ENCODE peak calls at places on chromosomes 5 and 9, in six cellular contexts. D, Z, Y, C, A and L are unnamed samples.

GRCh38 chr5:154520861-154521453 is 42.9 kb upstream of the HAND1 start:
- DNase-seq in A (peak), D (peak), Z (peak), C (peak), Y (no peak), L (peak)

GRCh38 chr9:14993891-14994554 is 83.8 kb upstream of the FREM1 start:
- DNase-seq in C (no peak), Y (no peak), A (no peak), Z (no peak), D (no peak), L (no peak)

GRCh38 chr9:109403116-109403515 is 82.3 kb upstream of the EPB41L4B start:
- DNase-seq in Y (no peak), C (no peak), Z (no peak), A (no peak), D (no peak), L (no peak)

GRCh38 chr5:93591323-93591945 is 8.4 kb downstream of the NR2F1 start:
- DNase-seq in Z (no peak), Y (no peak), D (no peak), C (no peak), A (no peak), L (no peak)

GRCh38 chr5:74243634-74244033 is 396.9 kb downstream of the ENC1 start:
- DNase-seq in Z (no peak), Y (no peak), A (no peak), D (no peak), C (no peak), L (no peak)

GRCh38 chr9:35114113-35114847 is 1.4 kb downstream of the ATOSB start:
- DNase-seq in D (no peak), Z (peak), Y (no peak), C (peak), A (peak), L (no peak)

GRCh38 chr5:149326611-149327010 is 18.7 kb upstream of the GRPEL2 start:
- DNase-seq in D (no peak), Y (no peak), Z (no peak), C (no peak), A (no peak), L (no peak)

GRCh38 chr5:109453251-109453650 is 43.5 kb upstream of the PJA2 start:
- DNase-seq in A (no peak), C (no peak), Z (no peak), D (no peak), Y (no peak), L (no peak)

GRCh38 chr5:107456281-107456715 is 214.4 kb downstream of the EFNA5 start:
- DNase-seq in C (no peak), Z (no peak), D (no peak), A (no peak), Y (peak), L (no peak)

GRCh38 chr5:172953776-172954189 is 5.4 kb upstream of the RPL26L1 start:
- DNase-seq in D (no peak), A (no peak), C (no peak), Z (no peak), Y (no peak), L (no peak)

GRCh38 chr5:16313761-16314160 is 134.2 kb upstream of the MARCHF11 start:
- DNase-seq in C (no peak), D (no peak), Z (no peak), Y (no peak), A (no peak), L (no peak)

GRCh38 chr5:95669985-95670384 is 12.8 kb downstream of the SPATA9 start:
- DNase-seq in A (no peak), C (no peak), D (no peak), Y (no peak), Z (peak), L (no peak)

GRCh38 chr5:115962565-115963402 is 509 bp downstream of the LVRN start:
- DNase-seq in C (no peak), A (no peak), Z (no peak), Y (no peak), D (peak), L (peak)

GRCh38 chr5:102450313-102450990 is 48.3 kb downstream of the SLCO6A1 start:
- DNase-seq in Y (no peak), A (peak), D (no peak), Z (no peak), C (peak), L (no peak)

GRCh38 chr9:136742640-136743391 is at the start of gene LCN10:
- DNase-seq in C (no peak), Z (no peak), Y (no peak), D (no peak), A (peak), L (no peak)

GRCh38 chr9:19049872-19050636 is 827 bp downstream of the RRAGA start:
- DNase-seq in A (no peak), C (no peak), D (no peak), Z (peak), Y (no peak), L (no peak)

GRCh38 chr9:19050637-19051591 is 1.7 kb downstream of the RRAGA start:
- DNase-seq in C (no peak), D (no peak), Z (peak), Y (no peak), A (peak), L (no peak)

GRCh38 chr9:19048966-19049871 is at the start of gene RRAGA:
- DNase-seq in C (peak), A (peak), D (peak), Y (peak), Z (peak), L (peak)
- TF ChIP-seq POLR2AphosphoS5 in C (peak), A (peak), D (peak), Y (peak), Z (peak), L (peak)

GRCh38 chr5:77174526-77174925 is 36.0 kb upstream of the PDE8B start:
- DNase-seq in Y (no peak), Z (no peak), A (no peak), C (no peak), D (no peak), L (no peak)
- TF ChIP-seq TAF1 in Y (no peak), Z (no peak), A (no peak), C (no peak), D (no peak), L (no peak)

GRCh38 chr9:83979812-83980394 is at the start of gene HNRNPK:
- DNase-seq in Y (peak), C (peak), D (peak), A (peak), Z (peak), L (peak)
- TF ChIP-seq POLR2A in Y (peak), C (peak), D (no peak), A (peak), Z (peak), L (peak)

GRCh38 chr9:68978054-68978453 is 35.9 kb downstream of the PRKACG start:
- DNase-seq in A (no peak), Z (no peak), C (no peak), D (no peak), Y (no peak), L (no peak)
- TF ChIP-seq POLR2AphosphoS5 in A (no peak), Z (no peak), C (no peak), D (no peak), Y (no peak), L (no peak)

GRCh38 chr5:139678751-139679750 is 30.9 kb downstream of the CXXC5 start:
- DNase-seq in Z (no peak), A (no peak), D (no peak), C (no peak), Y (no peak), L (no peak)
- TF ChIP-seq TAF1 in Z (no peak), A (no peak), D (no peak), C (no peak), Y (no peak), L (no peak)